ENCODE peak calls at places on chromosomes 16 and 17, in ten cellular contexts. A, I, R, X, H, F, O, Z, G and M are unnamed samples.

GRCh38 chr16:49931931-49932330 is 76.0 kb upstream of the ZNF423 start:
- DNase-seq in I (no peak), G (no peak), F (no peak), A (no peak), R (no peak), X (no peak), O (no peak), Z (no peak), H (no peak), M (no peak)

GRCh38 chr17:7835818-7836595 is 2.0 kb downstream of the KDM6B start:
- DNase-seq in I (no peak), Z (no peak), R (peak; percentile 59), H (peak; percentile 70), O (peak; percentile 68), F (no peak), A (no peak), X (no peak), G (peak; percentile 90), M (no peak)

GRCh38 chr17:57665696-57666095 is 79.4 kb downstream of the CCDC182 start:
- DNase-seq in G (no peak), F (no peak), R (no peak), X (no peak), H (no peak), I (no peak), Z (no peak), O (no peak), A (no peak), M (no peak)

GRCh38 chr17:75909812-75910274 is 5.2 kb upstream of the MRPL38 start:
- DNase-seq in G (no peak), X (no peak), O (peak; percentile 75), R (no peak), Z (no peak), A (no peak), I (no peak), H (peak; percentile 6), F (no peak), M (no peak)

GRCh38 chr17:62931101-62931500 is 34.9 kb upstream of the TANC2 start:
- DNase-seq in Z (no peak), A (no peak), X (no peak), R (peak; percentile 48), F (no peak), O (no peak), G (no peak), I (no peak), H (no peak), M (no peak)

GRCh38 chr17:10114931-10115535 is 83.4 kb downstream of the GAS7 start:
- DNase-seq in O (peak; percentile 79), Z (peak; percentile 97), X (peak; percentile 62), H (peak; percentile 95), I (no peak), F (peak; percentile 30), G (no peak), A (no peak), R (peak; percentile 91), M (no peak)

GRCh38 chr17:41775394-41776226 is 10.9 kb downstream of the JUP start:
- DNase-seq in X (no peak), F (peak; percentile 22), G (no peak), I (no peak), H (no peak), Z (no peak), O (no peak), R (peak; percentile 36), A (no peak), M (no peak)

GRCh38 chr16:56998352-56998751 is 9.0 kb downstream of the NLRC5 start:
- DNase-seq in H (no peak), R (no peak), F (no peak), G (no peak), A (no peak), O (no peak), X (no peak), Z (no peak), I (no peak), M (no peak)

GRCh38 chr17:4715071-4715749 is 4.8 kb downstream of the ARRB2 start:
- DNase-seq in H (no peak), G (no peak), F (no peak), R (no peak), O (no peak), A (no peak), Z (no peak), I (no peak), X (no peak), M (no peak)

GRCh38 chr17:39270923-39271322 is 45.2 kb upstream of the STAC2 start:
- DNase-seq in I (no peak), H (peak; percentile 46), X (no peak), F (no peak), O (no peak), R (peak; percentile 70), Z (peak; percentile 62), G (no peak), A (no peak), M (no peak)

GRCh38 chr17:30433514-30433913 is 43.7 kb upstream of the GOSR1 start:
- DNase-seq in R (peak; percentile 97), A (no peak), Z (peak; percentile 80), X (no peak), H (peak; percentile 94), G (no peak), I (no peak), F (no peak), O (no peak), M (no peak)

GRCh38 chr16:84519855-84520254 is 15.4 kb upstream of the MEAK7 start:
- DNase-seq in H (no peak), F (no peak), X (no peak), A (no peak), R (no peak), Z (no peak), I (no peak), O (no peak), G (no peak), M (no peak)

GRCh38 chr17:81031571-81032550 is 3.1 kb upstream of the BAIAP2 start:
- DNase-seq in O (no peak), I (no peak), H (no peak), X (no peak), A (no peak), F (no peak), G (no peak), Z (no peak), R (no peak), M (no peak)

GRCh38 chr16:88383401-88384221 is 852 bp downstream of the ZNF469 start:
- DNase-seq in Z (no peak), F (no peak), X (no peak), R (peak; percentile 50), A (no peak), G (no peak), O (no peak), H (peak; percentile 55), I (peak; percentile 38), M (no peak)

GRCh38 chr16:84818989-84819643 is 669 bp upstream of the CRISPLD2 start:
- DNase-seq in O (no peak), I (no peak), F (no peak), R (no peak), G (no peak), Z (no peak), A (no peak), X (no peak), H (no peak), M (no peak)

GRCh38 chr17:80185968-80186367 is 16.1 kb downstream of the CARD14 start:
- DNase-seq in A (no peak), Z (no peak), F (no peak), I (no peak), G (no peak), O (no peak), X (no peak), H (no peak), R (no peak), M (no peak)

GRCh38 chr16:13883266-13883665 is 36.7 kb upstream of the ERCC4 start:
- DNase-seq in Z (no peak), R (no peak), I (no peak), H (no peak), A (no peak), X (no peak), O (peak; percentile 11), F (no peak), G (no peak), M (no peak)

GRCh38 chr17:44376124-44376523 is 12.5 kb upstream of the FAM171A2 start:
- DNase-seq in O (no peak), X (no peak), R (peak; percentile 26), F (no peak), H (no peak), A (no peak), I (no peak), Z (no peak), G (no peak), M (no peak)

GRCh38 chr17:33647976-33648375 is 354.9 kb upstream of the ASIC2 start:
- DNase-seq in O (no peak), H (no peak), F (no peak), Z (no peak), R (peak; percentile 20), X (no peak), G (peak; percentile 28), I (no peak), A (no peak), M (no peak)

GRCh38 chr16:67562526-67562917 is at the start of gene CTCF:
- DNase-seq in Z (no peak), I (peak; percentile 68), H (peak; percentile 83), R (peak; percentile 81), F (peak; percentile 80), A (no peak), X (peak; percentile 68), O (peak; percentile 87), G (peak; percentile 89), M (no peak)

GRCh38 chr16:50335198-50335958 is 33.4 kb downstream of the BRD7 start:
- DNase-seq in I (no peak), R (peak; percentile 43), X (no peak), H (no peak), G (no peak), A (no peak), O (no peak), F (no peak), Z (no peak), M (peak; percentile 31)

GRCh38 chr17:67145406-67145805 is 99.6 kb downstream of the HELZ start:
- DNase-seq in Z (no peak), R (no peak), H (no peak), X (no peak), G (no peak), I (no peak), A (no peak), O (no peak), F (no peak), M (no peak)

GRCh38 chr17:20189322-20189721 is 180.2 kb downstream of the SPECC1 start:
- DNase-seq in G (peak; percentile 42), Z (peak; percentile 20), I (no peak), O (no peak), X (no peak), H (peak; percentile 50), R (peak; percentile 57), F (peak; percentile 48), A (no peak), M (no peak)

GRCh38 chr17:46771601-46772012 is 46.9 kb downstream of the WNT3 start:
- DNase-seq in F (no peak), H (no peak), O (no peak), R (no peak), I (no peak), A (no peak), Z (no peak), G (peak; percentile 48), X (no peak), M (no peak)

GRCh38 chr17:57830880-57831279 is 19.0 kb downstream of the MRPS23 start:
- DNase-seq in G (no peak), I (no peak), A (no peak), F (no peak), R (no peak), X (no peak), H (no peak), O (no peak), Z (no peak), M (no peak)

GRCh38 chr16:2853531-2854073 is 4.4 kb downstream of the PRSS22 start:
- DNase-seq in H (no peak), Z (no peak), G (no peak), O (no peak), I (no peak), F (no peak), X (no peak), A (no peak), R (no peak), M (no peak)

GRCh38 chr17:78360371-78361226 is 722 bp upstream of the SOCS3 start:
- DNase-seq in F (peak; percentile 53), Z (no peak), H (peak; percentile 85), G (peak; percentile 60), R (peak; percentile 87), X (peak; percentile 89), I (peak; percentile 97), O (peak; percentile 89), A (peak; percentile 83), M (no peak)

GRCh38 chr16:47461598-47462266 is 601 bp downstream of the PHKB start:
- DNase-seq in Z (peak; percentile 13), I (no peak), G (peak; percentile 19), A (no peak), R (peak; percentile 64), O (peak; percentile 27), X (no peak), F (no peak), H (peak; percentile 53), M (peak; percentile 69)